ENCODE peak calls at places on chromosomes 12 and 14, in nine cellular contexts. R is HL-60, D is IMR-90, X is Panc1, T is mesothelial cell of epicardium, V is BJ, O is stomach, P is dorsolateral prefrontal cortex, C is NB4. N is an unnamed sample.

GRCh38 chr14:88553886-88554457 is 835 bp downstream of the PTPN21 start:
- DNase-seq in T (no peak), O (no peak), V (no peak), R (no peak), D (peak), X (no peak), C (no peak), P (peak), N (no peak)

GRCh38 chr14:50377671-50378070 is 19.0 kb downstream of the CDKL1 start:
- DNase-seq in T (no peak), C (no peak), P (no peak), D (no peak), R (no peak), V (no peak), O (no peak), X (no peak), N (no peak)

GRCh38 chr14:31559939-31560338 is 1.3 kb upstream of the NUBPL start:
- DNase-seq in X (no peak), C (no peak), R (no peak), O (no peak), T (peak), V (no peak), P (no peak), D (no peak), N (no peak)

GRCh38 chr12:27284751-27285150 is 40.7 kb downstream of the STK38L start:
- DNase-seq in R (no peak), D (peak), C (peak), X (no peak), T (no peak), V (peak), P (no peak), O (no peak), N (no peak)

GRCh38 chr12:70178038-70178437 is 65.2 kb upstream of the CNOT2 start:
- DNase-seq in R (no peak), V (no peak), X (no peak), D (no peak), O (no peak), T (no peak), C (no peak), P (peak), N (no peak)

GRCh38 chr14:99064262-99064954 is 207.6 kb downstream of the BCL11B start:
- DNase-seq in O (no peak), V (no peak), T (no peak), X (no peak), P (no peak), C (no peak), R (no peak), D (no peak), N (no peak)

GRCh38 chr12:104707794-104708558 is 250.1 kb downstream of the SLC41A2 start:
- DNase-seq in X (no peak), C (no peak), P (no peak), V (no peak), D (no peak), R (no peak), T (no peak), O (no peak), N (no peak)

GRCh38 chr14:71607056-71607455 is 325.2 kb upstream of the RGS6 start:
- DNase-seq in V (no peak), T (no peak), R (no peak), C (no peak), P (no peak), X (no peak), O (no peak), D (no peak), N (no peak)

GRCh38 chr14:99250636-99251208 is 21.3 kb downstream of the BCL11B start:
- DNase-seq in D (no peak), O (no peak), V (no peak), X (no peak), T (no peak), C (no peak), P (no peak), R (no peak), N (no peak)

GRCh38 chr14:63737582-63738006 is 9.7 kb upstream of the SGPP1 start:
- DNase-seq in T (no peak), P (no peak), R (no peak), V (no peak), O (no peak), D (no peak), X (no peak), C (no peak), N (no peak)

GRCh38 chr14:68397371-68397779 is 395.5 kb downstream of the ZFP36L1 start:
- DNase-seq in V (no peak), C (peak), P (no peak), O (no peak), R (no peak), T (no peak), X (no peak), D (no peak), N (peak)

GRCh38 chr12:65556676-65557424 is 267.4 kb upstream of the HMGA2 start:
- DNase-seq in O (peak), X (no peak), V (no peak), P (peak), D (peak), R (peak), T (peak), C (peak), N (peak)

GRCh38 chr12:90940872-90941499 is 14.0 kb downstream of the CCER1 start:
- DNase-seq in D (peak), T (no peak), R (no peak), P (no peak), X (peak), C (peak), V (no peak), O (no peak), N (no peak)

GRCh38 chr12:92538970-92539749 is 163.6 kb upstream of the PLEKHG7 start:
- DNase-seq in R (peak), T (no peak), X (no peak), C (peak), V (no peak), D (peak), O (no peak), P (no peak), N (peak)

GRCh38 chr14:98144964-98145363 is 1127.0 kb downstream of the BCL11B start:
- DNase-seq in V (no peak), C (no peak), D (no peak), T (no peak), P (peak), R (no peak), X (no peak), O (no peak), N (no peak)

GRCh38 chr12:122965851-122966742 is at the start of gene ABCB9:
- DNase-seq in X (no peak), C (peak), D (peak), O (peak), P (peak), R (peak), V (no peak), T (peak), N (peak)
- TF ChIP-seq CTCF in X (no peak), C (no peak), D (no peak), O (no peak), P (no peak), R (no peak), V (peak), T (no peak), N (no peak)

DNA sequence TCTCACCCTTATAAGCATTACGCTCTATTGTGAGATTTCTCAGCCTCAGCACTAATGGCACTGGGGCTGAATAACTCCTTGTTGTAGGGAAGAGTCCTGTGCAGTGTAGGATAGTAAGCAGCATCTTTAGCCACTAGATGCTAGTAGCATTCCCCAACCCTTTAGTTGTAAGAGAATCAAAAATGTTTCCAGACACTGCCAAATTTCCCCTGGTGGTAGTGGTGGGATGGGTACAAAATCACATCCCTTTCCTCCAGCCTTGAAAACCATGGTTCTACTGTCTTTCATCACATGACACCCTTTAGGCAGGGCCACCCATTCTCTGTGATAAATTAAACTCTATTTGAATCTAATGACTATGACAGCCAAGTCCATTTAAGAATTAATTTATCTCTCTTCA is 199.3 kb downstream of the ANO4 start:
- DNase-seq in C (no peak), R (no peak), P (no peak), X (no peak), O (no peak), D (no peak), T (no peak), V (no peak), N (no peak)
- TF ChIP-seq CTCF in C (no peak), R (no peak), P (no peak), X (no peak), O (no peak), D (no peak), T (peak), V (no peak), N (no peak)

DNA sequence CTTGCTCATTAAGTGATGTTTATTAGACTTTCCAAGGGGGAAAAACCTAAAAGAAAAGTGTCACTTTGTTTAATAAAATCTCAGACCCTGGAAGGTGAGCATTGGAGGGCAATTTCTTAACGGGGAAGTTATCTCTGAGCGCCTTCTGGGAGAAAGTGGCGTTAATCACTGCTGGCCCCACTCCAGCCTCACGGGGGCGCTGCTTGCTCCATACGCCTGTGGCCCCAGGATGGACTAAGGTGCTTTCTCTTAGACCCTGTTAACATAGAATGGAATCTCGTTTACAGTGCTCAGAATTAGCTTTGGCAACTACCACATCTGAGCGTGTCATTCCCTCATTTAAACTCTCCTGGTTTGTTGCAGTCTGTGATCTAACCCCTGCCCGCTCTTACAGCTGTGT is 16.4 kb upstream of the PRIMA1 start:
- DNase-seq in T (no peak), O (no peak), X (no peak), C (no peak), R (no peak), D (no peak), V (no peak), P (no peak), N (no peak)
- TF ChIP-seq CTCF in T (peak), O (no peak), X (peak), C (peak), R (no peak), D (no peak), V (no peak), P (no peak), N (no peak)

GRCh38 chr14:106826833-106827369 is 1300.5 kb downstream of the TMEM121 start:
- DNase-seq in P (no peak), V (no peak), T (no peak), C (no peak), D (no peak), X (no peak), O (no peak), R (no peak), N (no peak)

GRCh38 chr14:106831322-106831720 is 1304.9 kb downstream of the TMEM121 start:
- DNase-seq in C (peak), T (no peak), X (peak), R (no peak), V (no peak), O (no peak), D (no peak), P (no peak), N (peak)
- TF ChIP-seq CTCF in C (peak), T (no peak), X (peak), R (peak), V (peak), O (no peak), D (no peak), P (no peak), N (peak)

GRCh38 chr12:3882396-3882795 is 9.2 kb upstream of the PARP11 start:
- DNase-seq in T (no peak), R (no peak), V (no peak), X (no peak), D (no peak), C (no peak), P (no peak), O (no peak), N (no peak)

GRCh38 chr12:3881208-3881980 is 8.2 kb upstream of the PARP11 start:
- DNase-seq in X (no peak), T (no peak), V (no peak), R (no peak), C (no peak), D (no peak), O (no peak), P (no peak), N (no peak)

GRCh38 chr12:3885179-3886094 is 12.2 kb upstream of the PARP11 start:
- DNase-seq in X (peak), P (no peak), T (no peak), V (no peak), C (peak), D (peak), O (no peak), R (no peak), N (no peak)

GRCh38 chr12:3884671-3885070 is 11.5 kb upstream of the PARP11 start:
- DNase-seq in O (no peak), C (no peak), X (no peak), V (no peak), P (no peak), T (no peak), D (no peak), R (no peak), N (no peak)

DNA sequence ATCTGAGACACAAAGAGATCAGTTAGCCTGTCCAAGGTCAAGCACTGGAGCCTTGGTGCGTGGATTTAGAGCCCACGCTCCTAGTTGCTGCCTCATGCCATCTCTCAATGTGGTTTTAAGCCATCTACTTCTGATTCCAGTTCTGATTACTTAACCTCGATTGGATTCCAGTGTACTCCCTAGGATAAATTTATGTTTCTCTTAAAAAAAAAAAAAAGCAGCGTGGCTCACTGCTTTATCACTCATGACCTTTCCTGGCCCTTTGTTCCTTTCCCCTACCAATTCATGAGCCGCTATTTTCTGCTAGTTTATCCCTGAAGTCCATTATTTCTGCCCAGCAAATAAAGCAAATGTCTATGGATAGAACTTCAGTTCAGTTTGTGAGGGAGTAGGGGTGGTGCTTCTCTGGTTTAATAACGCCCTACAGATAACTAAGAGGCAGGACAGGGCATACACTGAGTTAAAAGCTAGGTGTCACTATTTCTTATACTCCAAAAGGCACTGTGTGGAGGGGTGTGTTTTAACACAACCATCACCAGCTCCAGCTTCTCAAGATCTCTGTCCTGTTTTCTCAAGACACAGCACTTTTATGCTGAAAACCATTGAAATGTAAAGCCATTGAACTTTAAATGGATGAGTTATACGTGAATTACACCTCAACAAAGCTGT is 9.8 kb upstream of the PARP11 start:
- DNase-seq in X (no peak), C (peak), R (no peak), P (no peak), O (no peak), V (no peak), T (no peak), D (peak), N (no peak)
- TF ChIP-seq CTCF in X (peak), C (peak), R (peak), P (no peak), O (no peak), V (peak), T (no peak), D (peak), N (peak)

DNA sequence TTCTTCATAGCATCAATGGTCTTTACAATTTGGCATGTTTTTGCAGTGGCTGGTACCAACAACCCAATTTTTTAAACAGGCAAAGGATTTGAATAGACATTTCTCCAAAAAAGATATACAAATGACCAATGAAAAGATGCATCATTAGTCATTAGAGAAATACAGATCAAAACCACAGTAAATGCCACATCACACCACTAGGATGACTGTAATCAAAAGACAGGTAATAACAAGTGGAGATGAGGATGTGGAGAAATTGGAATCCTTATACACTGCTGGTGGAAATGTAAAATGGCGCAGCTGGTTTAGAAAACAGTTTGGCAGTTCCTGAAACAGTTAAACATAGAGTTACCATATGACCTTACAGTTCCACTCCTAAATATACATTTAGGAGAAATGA is 55.4 kb downstream of the TGFB3 start:
- DNase-seq in V (no peak), R (no peak), O (no peak), T (no peak), C (no peak), X (no peak), D (no peak), P (no peak), N (no peak)
- TF ChIP-seq CTCF in V (no peak), R (no peak), O (no peak), T (peak), C (no peak), X (no peak), D (no peak), P (no peak), N (no peak)

DNA sequence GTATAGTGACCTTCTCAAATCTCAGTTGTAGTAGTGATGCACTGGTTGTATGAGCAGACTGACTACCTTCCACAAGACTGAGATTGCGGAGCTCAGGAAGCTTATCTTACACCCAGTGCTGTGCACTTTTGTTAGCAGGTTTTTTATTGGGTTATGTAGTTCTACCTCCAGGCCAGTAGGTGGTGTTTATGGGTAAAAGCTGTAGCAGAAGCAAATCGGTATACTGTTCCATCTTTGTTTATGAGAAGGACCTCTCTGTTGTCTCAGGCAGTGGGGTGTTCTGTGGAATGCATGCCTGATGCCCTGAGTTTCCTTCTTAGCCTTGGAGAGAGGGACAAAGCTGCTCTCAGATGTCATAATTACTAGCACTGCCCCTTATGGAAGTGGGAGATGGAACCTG is 217.8 kb downstream of the LRFN5 start:
- DNase-seq in D (no peak), O (no peak), V (no peak), T (no peak), P (no peak), C (no peak), R (no peak), X (no peak), N (no peak)
- TF ChIP-seq CTCF in D (no peak), O (no peak), V (no peak), T (peak), P (no peak), C (peak), R (no peak), X (peak), N (no peak)

GRCh38 chr12:25556136-25556535 is 3.1 kb upstream of the LMNTD1 start:
- DNase-seq in V (no peak), P (no peak), R (no peak), T (no peak), O (no peak), C (peak), X (no peak), D (no peak), N (no peak)

GRCh38 chr12:25553083-25553482 is at the start of gene LMNTD1:
- DNase-seq in T (no peak), D (peak), X (no peak), R (no peak), O (no peak), C (no peak), P (no peak), V (peak), N (no peak)

GRCh38 chr12:25558566-25558965 is 5.5 kb upstream of the LMNTD1 start:
- DNase-seq in T (no peak), C (no peak), X (no peak), O (no peak), P (no peak), D (peak), V (no peak), R (no peak), N (no peak)

GRCh38 chr12:25552681-25553080 is 402 bp downstream of the LMNTD1 start:
- DNase-seq in V (peak), C (no peak), D (peak), O (no peak), T (no peak), P (no peak), R (no peak), X (no peak), N (no peak)

GRCh38 chr12:25557830-25558436 is 4.8 kb upstream of the LMNTD1 start:
- DNase-seq in P (no peak), C (peak), V (no peak), D (peak), T (no peak), X (no peak), R (no peak), O (no peak), N (no peak)
- TF ChIP-seq CTCF in P (peak), C (peak), V (peak), D (peak), T (peak), X (peak), R (no peak), O (no peak), N (peak)